ENCODE peak calls at places on chromosome 6, in nine cellular contexts. D, S, A, P, L, K, T, Q and N are unnamed samples.

GRCh38 chr6:88166901-88167624 is 916 bp upstream of the CNR1 start:
- DNase-seq in D (no peak), P (peak), S (peak), L (peak), K (no peak), T (no peak), A (no peak), Q (peak), N (peak)

GRCh38 chr6:106279179-106279578 is 46.4 kb downstream of the ATG5 start:
- DNase-seq in Q (no peak), P (no peak), L (no peak), S (no peak), K (no peak), T (no peak), D (peak), A (peak), N (no peak)

GRCh38 chr6:154888426-154888825 is 106.7 kb upstream of the TIAM2 start:
- DNase-seq in D (no peak), Q (no peak), K (no peak), P (no peak), T (no peak), A (no peak), L (no peak), S (no peak), N (no peak)

GRCh38 chr6:45704056-45704790 is 311.4 kb downstream of the CLIC5 start:
- DNase-seq in S (no peak), K (no peak), Q (no peak), D (no peak), L (no peak), T (no peak), A (no peak), P (no peak), N (no peak)

GRCh38 chr6:29947292-29947980 is 5.1 kb downstream of the HLA-A start:
- DNase-seq in K (no peak), A (peak), S (no peak), L (no peak), D (no peak), T (no peak), Q (no peak), P (no peak), N (no peak)

GRCh38 chr6:142926494-142927273 is 18.3 kb downstream of the HIVEP2 start:
- DNase-seq in A (peak), L (peak), D (peak), Q (peak), P (peak), S (peak), T (peak), K (peak), N (no peak)

GRCh38 chr6:145887969-145888368 is 73.4 kb upstream of the FBXO30 start:
- DNase-seq in T (no peak), L (no peak), Q (no peak), P (peak), D (peak), S (peak), A (peak), K (no peak), N (no peak)

GRCh38 chr6:152057832-152058498 is 250.5 kb downstream of the ESR1 start:
- DNase-seq in L (no peak), S (no peak), T (no peak), K (no peak), A (no peak), Q (no peak), P (no peak), D (no peak), N (peak)

GRCh38 chr6:112049051-112049799 is 4.7 kb upstream of the CCN6 start:
- DNase-seq in A (peak), T (no peak), L (no peak), P (no peak), Q (no peak), D (peak), S (no peak), K (no peak), N (no peak)

GRCh38 chr6:40774932-40775331 is 187.8 kb upstream of the LRFN2 start:
- DNase-seq in Q (no peak), K (no peak), S (no peak), A (no peak), T (no peak), L (no peak), D (no peak), P (no peak), N (peak)